ENCODE peak calls at places on chromosomes 2 and 18, in six cellular contexts. T, R, K, C, L and J are unnamed samples.

GRCh38 chr18:5868218-5868904 is 27.0 kb downstream of the TMEM200C start:
- DNase-seq in T (peak; percentile 26), R (peak; percentile 31), K (peak; percentile 78), C (peak; percentile 86), L (peak; percentile 61), J (peak; percentile 42)

GRCh38 chr2:121809607-121810006 is 54.2 kb downstream of the TSN start:
- DNase-seq in T (no peak), R (no peak), K (no peak), C (no peak), L (no peak), J (no peak)

GRCh38 chr2:219296142-219296541 is 13.1 kb downstream of the PTPRN start:
- DNase-seq in T (no peak), R (peak; percentile 36), K (no peak), C (no peak), L (no peak), J (no peak)

GRCh38 chr18:32714571-32715148 is 58.2 kb downstream of the KLHL14 start:
- DNase-seq in T (peak; percentile 40), R (peak; percentile 26), K (peak; percentile 63), C (peak; percentile 73), L (peak; percentile 14), J (peak; percentile 74)

GRCh38 chr2:64730551-64731305 is 77.0 kb upstream of the SERTAD2 start:
- DNase-seq in T (no peak), R (no peak), K (peak; percentile 89), C (peak; percentile 94), L (peak; percentile 83), J (peak; percentile 81)

GRCh38 chr2:204726831-204727230 is 181.6 kb downstream of the PARD3B start:
- DNase-seq in T (no peak), R (no peak), K (no peak), C (no peak), L (no peak), J (no peak)

GRCh38 chr2:239157269-239157668 is 243.6 kb downstream of the HDAC4 start:
- DNase-seq in T (no peak), R (no peak), K (no peak), C (peak; percentile 14), L (no peak), J (no peak)

GRCh38 chr18:11470941-11471340 is 138.5 kb upstream of the SLC35G4 start:
- DNase-seq in T (no peak), R (no peak), K (no peak), C (no peak), L (no peak), J (no peak)

GRCh38 chr2:207161247-207161646 is 4.5 kb downstream of the KLF7 start:
- DNase-seq in T (no peak), R (no peak), K (no peak), C (no peak), L (no peak), J (no peak)

GRCh38 chr2:43387092-43388062 is 161.0 kb upstream of the ZFP36L2 start:
- DNase-seq in T (no peak), R (no peak), K (peak; percentile 55), C (no peak), L (no peak), J (peak; percentile 20)

GRCh38 chr18:72613589-72613988 is 69.4 kb upstream of the CBLN2 start:
- DNase-seq in T (no peak), R (no peak), K (no peak), C (no peak), L (no peak), J (no peak)

GRCh38 chr2:8312221-8312620 is 369.6 kb upstream of the ID2 start:
- DNase-seq in T (no peak), R (no peak), K (no peak), C (no peak), L (no peak), J (no peak)

GRCh38 chr2:48870503-48870902 is 115.0 kb upstream of the LHCGR start:
- DNase-seq in T (no peak), R (no peak), K (no peak), C (no peak), L (no peak), J (no peak)

GRCh38 chr2:68564426-68564825 is 79.0 kb upstream of the PROKR1 start:
- DNase-seq in T (no peak), R (no peak), K (no peak), C (no peak), L (no peak), J (no peak)

GRCh38 chr2:27701676-27702075 is 38.0 kb downstream of the SLC4A1AP start:
- DNase-seq in T (no peak), R (no peak), K (peak; percentile 47), C (no peak), L (no peak), J (no peak)

GRCh38 chr2:240731327-240731626 is 39.6 kb downstream of the AQP12A start:
- DNase-seq in T (no peak), R (no peak), K (no peak), C (no peak), L (no peak), J (no peak)

GRCh38 chr2:96856776-96857673 is 791 bp downstream of the ANKRD39 start:
- DNase-seq in T (peak; percentile 22), R (peak; percentile 78), K (peak; percentile 32), C (peak; percentile 32), L (peak; percentile 68), J (no peak)